ENCODE peak calls at places on chromosomes 1 and 21, in eight cellular contexts. X is HEK293T; O is CMK; E is cardiac muscle cell; A is iris pigment epithelial cell; L is effector memory CD8-positive, alpha-beta T cell; C is stimulated activated CD4-positive, alpha-beta T cell treated with anti-CD3 and anti-CD28 coated beads, Interleukin-2, amount 100 ng/mL, for 48 hours; M is stimulated activated CD8-positive, alpha-beta memory T cell treated with anti-CD3 and anti-CD28 coated beads, Interleukin-15, amount 100 ng/mL, for 4 hours. P is an unnamed sample.

GRCh38 chr1:9630331-9631081 is 21.0 kb upstream of the PIK3CD start:
- DNase-seq in X (no peak), O (no peak), E (no peak), A (no peak), M (no peak), C (no peak), L (no peak), P (no peak)

GRCh38 chr1:93033785-93034184 is 45.3 kb upstream of the MTF2 start:
- DNase-seq in L (no peak), X (no peak), M (no peak), E (no peak), O (no peak), A (peak), C (no peak), P (no peak)

GRCh38 chr1:172402878-172403573 is 17.5 kb upstream of the C1orf105 start:
- DNase-seq in E (no peak), C (no peak), M (no peak), O (no peak), X (no peak), A (no peak), L (no peak), P (no peak)

GRCh38 chr1:4652631-4653327 is 1.6 kb upstream of the AJAP1 start:
- DNase-seq in E (peak), X (peak), L (peak), C (peak), A (peak), O (peak), M (peak), P (no peak)

GRCh38 chr1:198686069-198686728 is 47.4 kb downstream of the PTPRC start:
- DNase-seq in E (no peak), L (no peak), O (no peak), C (no peak), X (no peak), M (no peak), A (peak), P (no peak)

GRCh38 chr1:150256549-150257341 is 829 bp upstream of the CA14 start:
- DNase-seq in E (peak), C (no peak), L (no peak), A (no peak), M (no peak), O (no peak), X (peak), P (no peak)

GRCh38 chr1:180899262-180899661 is 13.4 kb upstream of the KIAA1614 start:
- DNase-seq in M (no peak), C (no peak), E (no peak), L (no peak), O (no peak), X (no peak), A (no peak), P (no peak)

GRCh38 chr21:33852495-33852894 is 63.1 kb downstream of the ATP5PO start:
- DNase-seq in M (no peak), C (no peak), X (no peak), L (no peak), O (no peak), E (no peak), A (no peak), P (no peak)

GRCh38 chr1:35287807-35288640 is 19.5 kb downstream of the ZMYM4 start:
- DNase-seq in X (no peak), O (no peak), E (no peak), A (peak), M (no peak), L (no peak), C (no peak), P (no peak)

GRCh38 chr1:205633421-205633976 is 1.7 kb upstream of the ELK4 start:
- DNase-seq in M (no peak), L (no peak), C (no peak), E (no peak), O (no peak), X (no peak), A (no peak), P (no peak)

GRCh38 chr1:201599548-201599947 is 60.6 kb downstream of the NAV1 start:
- DNase-seq in C (no peak), X (no peak), E (no peak), O (no peak), L (no peak), M (no peak), A (no peak), P (no peak)

GRCh38 chr1:61442456-61443013 is 282.4 kb downstream of the TM2D1 start:
- DNase-seq in C (no peak), O (no peak), L (no peak), A (peak), M (no peak), E (no peak), X (no peak), P (no peak)

GRCh38 chr1:71047635-71048607 is at the start of gene PTGER3:
- DNase-seq in M (peak), L (peak), C (no peak), X (peak), A (no peak), O (peak), E (peak), P (no peak)

GRCh38 chr1:212699839-212700596 is at the start of gene BATF3:
- DNase-seq in O (no peak), X (no peak), C (no peak), L (peak), E (no peak), M (peak), A (no peak), P (peak)

GRCh38 chr1:24391882-24392603 is 21.5 kb downstream of the STPG1 start:
- DNase-seq in A (peak), E (peak), O (no peak), M (peak), L (peak), X (peak), C (peak), P (peak)

GRCh38 chr1:175471039-175471800 is 272.2 kb downstream of the TNR start:
- DNase-seq in L (no peak), O (no peak), A (no peak), C (no peak), X (no peak), M (no peak), E (no peak), P (no peak)

GRCh38 chr1:77553568-77554291 is 128.7 kb downstream of the ZZZ3 start:
- DNase-seq in C (no peak), E (no peak), X (no peak), A (no peak), L (no peak), M (no peak), O (no peak), P (no peak)

GRCh38 chr1:210262167-210262896 is 29.7 kb downstream of the SERTAD4 start:
- DNase-seq in O (no peak), C (no peak), E (no peak), L (no peak), M (no peak), X (no peak), A (no peak), P (no peak)

GRCh38 chr1:3186526-3186921 is 117.5 kb downstream of the PRDM16 start:
- DNase-seq in A (peak), O (no peak), X (peak), L (no peak), C (no peak), E (no peak), M (no peak), P (no peak)

GRCh38 chr1:84353665-84354064 is 44.6 kb upstream of the DNASE2B start:
- DNase-seq in A (no peak), O (no peak), L (no peak), C (no peak), M (no peak), E (no peak), X (no peak), P (no peak)

GRCh38 chr21:28899744-28900143 is 92.9 kb downstream of the LTN1 start:
- DNase-seq in A (peak), C (no peak), X (no peak), M (no peak), O (no peak), E (no peak), L (no peak), P (no peak)

GRCh38 chr1:41874903-41875411 is 43.8 kb downstream of the HIVEP3 start:
- DNase-seq in E (peak), C (no peak), M (no peak), O (no peak), X (no peak), L (no peak), A (no peak), P (no peak)

GRCh38 chr1:7379445-7379971 is 391.6 kb upstream of the VAMP3 start:
- DNase-seq in C (no peak), M (no peak), E (peak), A (peak), L (no peak), O (no peak), X (no peak), P (no peak)

GRCh38 chr1:228697209-228698016 is 37.9 kb upstream of the RHOU start:
- DNase-seq in A (peak), L (no peak), O (no peak), X (no peak), C (no peak), E (peak), M (no peak), P (no peak)

GRCh38 chr1:151638074-151638775 is 26.4 kb downstream of the SNX27 start:
- DNase-seq in X (no peak), C (no peak), M (no peak), O (no peak), L (no peak), E (no peak), A (no peak), P (no peak)

GRCh38 chr1:116322752-116323405 is 50.2 kb upstream of the ATP1A1 start:
- DNase-seq in X (no peak), A (no peak), L (no peak), C (no peak), O (no peak), M (no peak), E (no peak), P (no peak)

GRCh38 chr1:167672831-167673230 is 42.8 kb downstream of the RCSD1 start:
- DNase-seq in X (no peak), C (no peak), M (no peak), O (no peak), E (no peak), A (no peak), L (no peak), P (no peak)

GRCh38 chr1:56576880-56577858 is 2.2 kb downstream of the PLPP3 start:
- DNase-seq in C (no peak), O (no peak), L (no peak), M (no peak), E (peak), X (peak), A (peak), P (no peak)

GRCh38 chr1:27366411-27367159 is at the start of gene MAP3K6:
- DNase-seq in L (no peak), O (no peak), X (peak), A (peak), C (peak), E (peak), M (no peak), P (peak)

GRCh38 chr1:230299148-230300006 is 126.8 kb downstream of the PGBD5 start:
- DNase-seq in X (no peak), A (no peak), C (no peak), O (no peak), M (no peak), L (no peak), E (no peak), P (peak)